ENCODE peak calls at places on chromosomes 7 and 10, in ten cellular contexts. D, C, R, I, Q, A, G, E, O and H are unnamed samples.

GRCh38 chr7:4205828-4206227 is 476.3 kb upstream of the FOXK1 start:
- DNase-seq in D (no peak), C (no peak), R (no peak), I (no peak), Q (no peak), A (no peak), G (no peak), E (no peak), O (no peak), H (no peak)

GRCh38 chr10:3261921-3262320 is 89.3 kb upstream of the PITRM1 start:
- DNase-seq in D (no peak), C (no peak), R (no peak), I (no peak), Q (no peak), A (no peak), G (no peak), E (no peak), O (no peak), H (no peak)

GRCh38 chr10:60169111-60169510 is 220.6 kb downstream of the ANK3 start:
- DNase-seq in D (no peak), C (no peak), R (no peak), I (no peak), Q (no peak), A (no peak), G (no peak), E (no peak), O (no peak), H (no peak)

GRCh38 chr10:85175635-85176034 is 847.2 kb downstream of the CCSER2 start:
- DNase-seq in D (peak), C (no peak), R (no peak), I (no peak), Q (no peak), A (no peak), G (no peak), E (no peak), O (no peak), H (no peak)

GRCh38 chr7:13016036-13016581 is 328.7 kb downstream of the ARL4A start:
- DNase-seq in D (no peak), C (no peak), R (no peak), I (no peak), Q (no peak), A (no peak), G (no peak), E (no peak), O (no peak), H (no peak)

GRCh38 chr7:7996568-7996967 is 28.0 kb downstream of the GLCCI1 start:
- DNase-seq in D (no peak), C (peak), R (peak), I (no peak), Q (no peak), A (no peak), G (no peak), E (no peak), O (no peak), H (no peak)

GRCh38 chr10:120513307-120513706 is 56.3 kb downstream of the PLPP4 start:
- DNase-seq in D (no peak), C (no peak), R (no peak), I (no peak), Q (no peak), A (no peak), G (no peak), E (no peak), O (no peak), H (no peak)

GRCh38 chr10:79409038-79410035 is 36.1 kb downstream of the ZCCHC24 start:
- DNase-seq in D (no peak), C (no peak), R (no peak), I (no peak), Q (peak), A (no peak), G (no peak), E (peak), O (no peak), H (no peak)

GRCh38 chr7:36272567-36273269 is 116.9 kb upstream of the ANLN start:
- DNase-seq in D (peak), C (no peak), R (no peak), I (peak), Q (no peak), A (no peak), G (no peak), E (peak), O (no peak), H (peak)

GRCh38 chr10:29248987-29249386 is 39.9 kb upstream of the LYZL1 start:
- DNase-seq in D (no peak), C (no peak), R (no peak), I (no peak), Q (no peak), A (no peak), G (no peak), E (no peak), O (no peak), H (no peak)

GRCh38 chr10:21526184-21526951 is 886 bp upstream of the SKIDA1 start:
- DNase-seq in D (peak), C (peak), R (peak), I (peak), Q (peak), A (no peak), G (no peak), E (peak), O (peak), H (peak)

GRCh38 chr7:105782391-105783063 is 93.9 kb downstream of the ATXN7L1 start:
- DNase-seq in D (no peak), C (no peak), R (no peak), I (no peak), Q (no peak), A (peak), G (peak), E (peak), O (no peak), H (no peak)

GRCh38 chr10:3780056-3780765 is 4.8 kb downstream of the KLF6 start:
- DNase-seq in D (no peak), C (no peak), R (no peak), I (no peak), Q (no peak), A (no peak), G (no peak), E (no peak), O (no peak), H (no peak)

GRCh38 chr7:30938435-30939316 is 25.1 kb upstream of the GHRHR start:
- DNase-seq in D (peak), C (peak), R (peak), I (no peak), Q (peak), A (peak), G (peak), E (peak), O (peak), H (peak)

GRCh38 chr7:142759433-142759832 is 10.2 kb downstream of the PRSS1 start:
- DNase-seq in D (no peak), C (no peak), R (no peak), I (no peak), Q (no peak), A (no peak), G (no peak), E (no peak), O (no peak), H (no peak)

GRCh38 chr10:58254644-58255043 is 13.1 kb downstream of the IPMK start:
- DNase-seq in D (no peak), C (no peak), R (no peak), I (no peak), Q (no peak), A (no peak), G (no peak), E (no peak), O (no peak), H (no peak)

GRCh38 chr7:148151778-148152177 is 438.8 kb upstream of the C7orf33 start:
- DNase-seq in D (no peak), C (no peak), R (peak), I (no peak), Q (no peak), A (no peak), G (no peak), E (no peak), O (no peak), H (no peak)

GRCh38 chr10:67259319-67259929 is 333.6 kb downstream of the LRRTM3 start:
- DNase-seq in D (no peak), C (no peak), R (no peak), I (no peak), Q (no peak), A (no peak), G (no peak), E (no peak), O (no peak), H (no peak)

GRCh38 chr10:84429926-84430520 is 101.6 kb downstream of the CCSER2 start:
- DNase-seq in D (peak), C (peak), R (peak), I (peak), Q (peak), A (no peak), G (no peak), E (no peak), O (peak), H (no peak)

GRCh38 chr10:19194866-19195265 is 146.3 kb downstream of the MALRD1 start:
- DNase-seq in D (no peak), C (no peak), R (no peak), I (no peak), Q (no peak), A (no peak), G (no peak), E (no peak), O (no peak), H (no peak)

GRCh38 chr7:108072116-108072515 is 58.0 kb downstream of the LAMB4 start:
- DNase-seq in D (no peak), C (no peak), R (no peak), I (no peak), Q (no peak), A (no peak), G (no peak), E (no peak), O (no peak), H (no peak)

GRCh38 chr7:138278601-138279000 is 181.5 kb upstream of the TRIM24 start:
- DNase-seq in D (no peak), C (no peak), R (no peak), I (no peak), Q (no peak), A (no peak), G (no peak), E (no peak), O (no peak), H (no peak)

GRCh38 chr10:89175821-89176220 is 31.3 kb downstream of the CH25H start:
- DNase-seq in D (no peak), C (no peak), R (no peak), I (no peak), Q (no peak), A (no peak), G (no peak), E (no peak), O (no peak), H (no peak)

GRCh38 chr7:139681463-139681755 is 96.4 kb downstream of the HIPK2 start:
- DNase-seq in D (no peak), C (no peak), R (peak), I (no peak), Q (no peak), A (no peak), G (no peak), E (no peak), O (no peak), H (no peak)

GRCh38 chr7:92797693-92798092 is 38.7 kb downstream of the CDK6 start:
- DNase-seq in D (no peak), C (no peak), R (peak), I (no peak), Q (no peak), A (no peak), G (no peak), E (no peak), O (no peak), H (no peak)

GRCh38 chr10:59907918-59908807 is 1.8 kb upstream of the CCDC6 start:
- DNase-seq in D (peak), C (no peak), R (peak), I (no peak), Q (peak), A (peak), G (peak), E (peak), O (no peak), H (no peak)

GRCh38 chr10:46299531-46300366 is 13.0 kb downstream of the ANTXRL start:
- DNase-seq in D (peak), C (no peak), R (no peak), I (no peak), Q (no peak), A (no peak), G (no peak), E (peak), O (no peak), H (peak)

GRCh38 chr10:13994932-13995331 is 335.8 kb downstream of the FRMD4A start:
- DNase-seq in D (peak), C (no peak), R (peak), I (no peak), Q (no peak), A (no peak), G (no peak), E (no peak), O (no peak), H (no peak)
- TF ChIP-seq CTCF in D (no peak), C (no peak), R (no peak), I (no peak), Q (no peak), A (no peak), G (no peak), E (no peak), O (no peak), H (no peak)

GRCh38 chr7:141220263-141220662 is 146.4 kb downstream of the TMEM178B start:
- DNase-seq in D (peak), C (no peak), R (peak), I (no peak), Q (no peak), A (no peak), G (no peak), E (no peak), O (no peak), H (no peak)
- TF ChIP-seq CTCF in D (peak), C (no peak), R (peak), I (no peak), Q (peak), A (peak), G (peak), E (no peak), O (no peak), H (no peak)

GRCh38 chr7:17474724-17475344 is 176.4 kb downstream of the AHR start:
- DNase-seq in D (peak), C (no peak), R (no peak), I (no peak), Q (no peak), A (no peak), G (no peak), E (no peak), O (no peak), H (no peak)
- TF ChIP-seq CTCF in D (peak), C (no peak), R (no peak), I (no peak), Q (peak), A (peak), G (peak), E (no peak), O (no peak), H (peak)

DNA sequence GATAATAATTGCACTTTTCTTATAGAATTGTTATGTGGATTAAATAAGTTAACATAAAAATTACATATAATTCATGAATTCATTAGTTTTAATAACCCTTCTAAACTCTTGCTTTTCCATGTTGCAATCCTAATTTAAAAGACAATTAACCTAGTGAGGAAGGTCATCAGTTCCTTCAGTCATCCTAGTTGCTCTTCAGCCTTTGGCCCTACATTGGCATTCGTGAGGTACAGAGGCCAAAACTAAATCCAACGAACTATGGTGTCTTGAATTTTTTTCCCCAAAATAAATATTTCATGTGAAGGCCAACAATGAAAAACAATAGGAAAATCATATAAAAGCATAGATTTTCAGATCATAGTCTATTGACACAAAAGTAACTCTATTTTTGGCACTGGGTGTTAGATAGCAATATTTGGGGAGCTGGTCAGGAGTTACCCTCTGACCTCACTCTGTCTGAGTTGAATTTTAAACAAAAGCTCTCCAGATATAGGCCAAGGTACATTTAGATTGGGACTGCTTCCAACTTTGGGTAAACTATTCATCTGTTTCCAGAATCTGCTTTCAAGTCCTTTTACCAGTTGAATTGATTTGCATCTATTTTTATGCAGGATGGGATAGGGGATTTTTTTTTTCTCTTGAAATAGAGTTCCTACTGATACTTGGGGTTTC is 104.5 kb downstream of the SEM1 start:
- DNase-seq in D (no peak), C (no peak), R (no peak), I (no peak), Q (no peak), A (no peak), G (no peak), E (no peak), O (no peak), H (no peak)
- TF ChIP-seq CTCF in D (no peak), C (no peak), R (no peak), I (no peak), Q (no peak), A (no peak), G (no peak), E (no peak), O (no peak), H (no peak)

GRCh38 chr10:98296514-98296913 is 28.5 kb upstream of the LOXL4 start:
- DNase-seq in D (no peak), C (peak), R (no peak), I (peak), Q (no peak), A (no peak), G (no peak), E (peak), O (no peak), H (no peak)
- TF ChIP-seq CTCF in D (no peak), C (no peak), R (no peak), I (no peak), Q (no peak), A (no peak), G (no peak), E (no peak), O (no peak), H (no peak)